ENCODE peak calls at places on chromosomes 12 and 14, in seven cellular contexts. K is mammary epithelial cell, N is heart left ventricle, Y is HCEC 1CT, P is hippocampal formation, E is foreskin fibroblast, D is retina. F is an unnamed sample.

GRCh38 chr14:103388664-103389063 is 3.4 kb downstream of the MARK3 start:
- DNase-seq in K (no peak), N (no peak), Y (no peak), P (no peak), E (no peak), D (no peak), F (no peak)

GRCh38 chr12:54024581-54024980 is 3.7 kb upstream of the HOXC6 start:
- DNase-seq in K (no peak), N (no peak), Y (no peak), P (no peak), E (no peak), D (no peak), F (no peak)

GRCh38 chr12:120259418-120260202 is 5.9 kb downstream of the PXN start:
- DNase-seq in K (no peak), N (peak), Y (peak), P (no peak), E (no peak), D (no peak), F (no peak)

GRCh38 chr14:65686761-65687160 is 274.2 kb downstream of the FUT8 start:
- DNase-seq in K (peak), N (no peak), Y (no peak), P (no peak), E (no peak), D (no peak), F (no peak)

GRCh38 chr14:20454359-20454644 is 310 bp downstream of the OSGEP start:
- DNase-seq in K (no peak), N (no peak), Y (no peak), P (no peak), E (no peak), D (no peak), F (no peak)

GRCh38 chr12:38761111-38761510 is 144.3 kb downstream of the CPNE8 start:
- DNase-seq in K (no peak), N (no peak), Y (no peak), P (no peak), E (no peak), D (no peak), F (no peak)

GRCh38 chr14:39034481-39035296 is 68.3 kb downstream of the SEC23A start:
- DNase-seq in K (no peak), N (no peak), Y (no peak), P (no peak), E (no peak), D (no peak), F (no peak)

GRCh38 chr14:92986254-92987147 is 63.6 kb downstream of the CHGA start:
- DNase-seq in K (no peak), N (peak), Y (peak), P (peak), E (peak), D (no peak), F (no peak)

GRCh38 chr14:65927871-65928270 is 515.3 kb downstream of the FUT8 start:
- DNase-seq in K (no peak), N (no peak), Y (no peak), P (no peak), E (no peak), D (peak), F (no peak)

GRCh38 chr12:46430340-46430948 is 57.9 kb upstream of the SLC38A2 start:
- DNase-seq in K (peak), N (no peak), Y (peak), P (no peak), E (peak), D (no peak), F (no peak)

GRCh38 chr12:132827763-132828703 is 636 bp downstream of the GOLGA3 start:
- DNase-seq in K (peak), N (peak), Y (peak), P (no peak), E (peak), D (peak), F (no peak)

GRCh38 chr12:64147860-64148259 is 74.2 kb downstream of the KICS2 start:
- DNase-seq in K (no peak), N (no peak), Y (no peak), P (no peak), E (no peak), D (no peak), F (no peak)

GRCh38 chr12:4829161-4829792 is 80.4 kb upstream of the KCNA1 start:
- DNase-seq in K (no peak), N (no peak), Y (no peak), P (no peak), E (no peak), D (no peak), F (no peak)